ENCODE peak calls at places on chromosomes 16 and 17, in eight cellular contexts. O is ascending aorta, N is GM12864, J is Calu3, V is adrenal gland, C is choroid plexus epithelial cell, X is pancreas, G is MCF 10A. E is an unnamed sample.

GRCh38 chr17:74252272-74252671 is 21.8 kb upstream of the DNAI2 start:
- DNase-seq in O (no peak), N (no peak), J (no peak), V (no peak), C (no peak), X (no peak), G (no peak), E (no peak)

GRCh38 chr17:72060084-72060483 is 60.7 kb upstream of the SOX9 start:
- DNase-seq in O (no peak), N (no peak), J (no peak), V (no peak), C (no peak), X (no peak), G (no peak), E (no peak)

GRCh38 chr17:6435968-6436367 is 1.0 kb upstream of the AIPL1 start:
- DNase-seq in O (no peak), N (no peak), J (peak; percentile 59), V (peak; percentile 65), C (peak; percentile 82), X (no peak), G (peak; percentile 75), E (peak; percentile 76)

GRCh38 chr16:3999479-3999868 is 116.8 kb downstream of the ADCY9 start:
- DNase-seq in O (no peak), N (no peak), J (no peak), V (peak; percentile 23), C (peak; percentile 87), X (no peak), G (no peak), E (peak; percentile 89)

GRCh38 chr16:51538707-51539604 is 387.9 kb upstream of the SALL1 start:
- DNase-seq in O (no peak), N (no peak), J (peak; percentile 60), V (peak; percentile 9), C (peak; percentile 89), X (no peak), G (peak; percentile 93), E (peak; percentile 85)

GRCh38 chr17:79865351-79866210 is 26.3 kb upstream of the CBX4 start:
- DNase-seq in O (no peak), N (no peak), J (no peak), V (no peak), C (no peak), X (no peak), G (no peak), E (no peak)

GRCh38 chr16:4283939-4284338 is 11.1 kb upstream of the TFAP4 start:
- DNase-seq in O (no peak), N (no peak), J (peak; percentile 38), V (no peak), C (peak; percentile 48), X (no peak), G (peak; percentile 42), E (no peak)

GRCh38 chr16:87369117-87369775 is 14.3 kb downstream of the FBXO31 start:
- DNase-seq in O (no peak), N (no peak), J (no peak), V (no peak), C (no peak), X (no peak), G (no peak), E (no peak)

GRCh38 chr17:78022425-78022824 is 63.9 kb downstream of the TNRC6C start:
- DNase-seq in O (no peak), N (no peak), J (no peak), V (no peak), C (no peak), X (no peak), G (no peak), E (no peak)

GRCh38 chr16:85465328-85466307 is 147.5 kb upstream of the GSE1 start:
- DNase-seq in O (no peak), N (no peak), J (no peak), V (peak; percentile 74), C (no peak), X (no peak), G (peak; percentile 17), E (peak; percentile 36)

GRCh38 chr16:73365010-73365409 is 317.1 kb upstream of the ZFHX3 start:
- DNase-seq in O (no peak), N (no peak), J (peak; percentile 21), V (peak; percentile 78), C (peak; percentile 4), X (peak; percentile 51), G (no peak), E (peak; percentile 13)

GRCh38 chr17:14919580-14920160 is 345.5 kb downstream of the PMP22 start:
- DNase-seq in O (no peak), N (no peak), J (no peak), V (no peak), C (peak; percentile 48), X (no peak), G (no peak), E (no peak)

GRCh38 chr17:14471052-14471451 is 170.2 kb downstream of the HS3ST3B1 start:
- DNase-seq in O (no peak), N (no peak), J (no peak), V (no peak), C (peak; percentile 89), X (no peak), G (peak; percentile 51), E (peak; percentile 2)

GRCh38 chr16:70572050-70572925 is 48.7 kb downstream of the SF3B3 start:
- DNase-seq in O (no peak), N (no peak), J (no peak), V (no peak), C (peak; percentile 58), X (no peak), G (no peak), E (peak; percentile 46)

GRCh38 chr17:79968116-79968515 is 67.6 kb downstream of the TBC1D16 start:
- DNase-seq in O (no peak), N (no peak), J (no peak), V (peak; percentile 1), C (no peak), X (no peak), G (no peak), E (no peak)

GRCh38 chr16:70685938-70686375 is at the start of gene MTSS2:
- DNase-seq in O (no peak), N (no peak), J (peak; percentile 76), V (peak; percentile 94), C (peak; percentile 89), X (peak; percentile 83), G (peak; percentile 77), E (peak; percentile 83)

GRCh38 chr16:19086322-19087199 is 19.1 kb downstream of the COQ7 start:
- DNase-seq in O (peak; percentile 44), N (peak; percentile 36), J (peak; percentile 94), V (peak; percentile 74), C (peak; percentile 94), X (peak; percentile 85), G (peak; percentile 85), E (peak; percentile 92)

GRCh38 chr16:9081183-9081582 is 10.3 kb upstream of the HAPSTR1 start:
- DNase-seq in O (no peak), N (no peak), J (no peak), V (no peak), C (no peak), X (no peak), G (no peak), E (no peak)

GRCh38 chr17:76268015-76268749 is 3.0 kb downstream of the UBALD2 start:
- DNase-seq in O (peak; percentile 67), N (no peak), J (no peak), V (peak; percentile 60), C (peak; percentile 88), X (peak; percentile 52), G (peak; percentile 88), E (peak; percentile 90)

GRCh38 chr17:42422412-42422957 is 571 bp downstream of the CAVIN1 start:
- DNase-seq in O (no peak), N (no peak), J (peak; percentile 42), V (peak; percentile 66), C (peak; percentile 52), X (peak; percentile 46), G (peak; percentile 59), E (no peak)

GRCh38 chr16:27704252-27704651 is 154.3 kb downstream of the KATNIP start:
- DNase-seq in O (no peak), N (no peak), J (no peak), V (no peak), C (no peak), X (no peak), G (no peak), E (no peak)

GRCh38 chr17:36004604-36005003 is 3.3 kb upstream of the CCL15 start:
- DNase-seq in O (no peak), N (no peak), J (no peak), V (no peak), C (no peak), X (no peak), G (no peak), E (no peak)

GRCh38 chr17:36014946-36015345 is 2.8 kb downstream of the CCL23 start:
- DNase-seq in O (no peak), N (no peak), J (no peak), V (no peak), C (no peak), X (no peak), G (no peak), E (no peak)

GRCh38 chr17:36008998-36009665 is 7.8 kb upstream of the CCL15 start:
- DNase-seq in O (no peak), N (no peak), J (no peak), V (no peak), C (peak; percentile 27), X (no peak), G (peak; percentile 34), E (peak; percentile 33)
- TF ChIP-seq CTCF in O (no peak), N (peak; percentile 61), J (peak; percentile 50), V (no peak), C (peak; percentile 54), X (no peak), G (peak; percentile 32), E (peak; percentile 50)

DNA sequence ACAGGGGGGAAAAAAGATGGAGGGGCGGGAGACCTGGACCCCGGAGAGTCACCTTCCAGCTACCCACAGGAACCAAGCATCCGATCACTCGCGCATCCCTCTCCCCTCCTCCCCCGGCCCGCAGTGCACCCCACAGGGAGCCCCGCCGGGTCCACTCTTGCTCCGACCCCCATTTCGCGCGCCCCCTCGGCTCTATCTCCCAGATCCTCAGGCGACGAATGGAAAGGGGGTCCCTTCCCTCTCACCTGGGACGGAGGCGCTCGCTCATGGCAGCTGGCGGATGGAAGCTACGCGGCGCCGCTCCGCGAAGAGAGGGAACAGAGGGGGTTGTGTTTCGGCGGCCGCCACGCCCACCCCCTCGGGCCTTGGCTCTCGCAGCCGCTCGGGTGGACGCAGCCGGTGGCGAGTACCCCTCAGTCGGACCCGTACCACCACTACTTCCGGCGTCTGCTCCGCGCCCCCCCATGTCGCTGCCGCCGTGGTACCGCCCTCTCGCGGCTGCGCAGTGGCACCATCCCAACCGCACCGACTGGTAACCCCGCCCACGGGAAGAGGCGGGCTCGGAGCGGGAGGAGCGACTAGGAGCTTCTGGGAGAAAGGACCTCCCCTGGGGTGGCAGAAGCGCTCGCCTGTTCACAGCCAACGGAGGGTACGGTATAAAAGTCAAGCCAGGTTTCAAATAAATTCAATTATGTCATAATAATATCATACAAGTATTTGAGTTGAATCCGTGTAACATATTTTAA is 29.7 kb downstream of the CPSF4L start:
- DNase-seq in O (peak; percentile 83), N (peak; percentile 87), J (peak; percentile 97), V (peak; percentile 96), C (peak; percentile 95), X (peak; percentile 95), G (peak; percentile 93), E (peak; percentile 93)
- TF ChIP-seq CTCF in O (peak; percentile 39), N (no peak), J (no peak), V (peak; percentile 46), C (peak; percentile 28), X (no peak), G (no peak), E (peak; percentile 4)

GRCh38 chr17:49848739-49849138 is 870 bp upstream of the TAC4 start:
- DNase-seq in O (no peak), N (no peak), J (no peak), V (no peak), C (no peak), X (no peak), G (no peak), E (no peak)
- TF ChIP-seq CTCF in O (no peak), N (no peak), J (no peak), V (no peak), C (no peak), X (no peak), G (no peak), E (no peak)

GRCh38 chr16:10314811-10315210 is 71.0 kb upstream of the ATF7IP2 start:
- DNase-seq in O (no peak), N (no peak), J (no peak), V (no peak), C (peak; percentile 31), X (no peak), G (peak; percentile 25), E (peak; percentile 28)
- TF ChIP-seq CTCF in O (no peak), N (peak; percentile 26), J (no peak), V (peak; percentile 26), C (peak; percentile 15), X (no peak), G (peak; percentile 35), E (peak; percentile 1)